ENCODE peak calls at places on chromosomes 3 and 15, in four cellular contexts. I is H1, J is K562, G is HepG2. W is an unnamed sample.

GRCh38 chr3:136021798-136022197 is 56.3 kb downstream of the PPP2R3A start:
- DNase-seq in I (no peak), J (no peak), G (no peak), W (no peak)

GRCh38 chr3:30400924-30401323 is 205.5 kb upstream of the TGFBR2 start:
- DNase-seq in I (no peak), J (no peak), G (peak), W (no peak)

GRCh38 chr3:174812172-174812862 is 46.8 kb upstream of the NAALADL2 start:
- DNase-seq in I (no peak), J (no peak), G (no peak), W (no peak)

GRCh38 chr3:189664311-189664710 is 33.1 kb downstream of the TP63 start:
- DNase-seq in I (no peak), J (no peak), G (no peak), W (no peak)

GRCh38 chr15:20340331-20340811 is 201.2 kb downstream of the GOLGA6L6 start:
- DNase-seq in I (no peak), J (peak), G (no peak), W (no peak)

GRCh38 chr3:190697901-190698300 is 164.6 kb downstream of the GMNC start:
- DNase-seq in I (no peak), J (no peak), G (no peak), W (no peak)

GRCh38 chr15:54273928-54274327 is 295.7 kb downstream of the UNC13C start:
- DNase-seq in I (no peak), J (no peak), G (no peak), W (peak)

GRCh38 chr3:13352621-13353131 is 67.4 kb downstream of the NUP210 start:
- DNase-seq in I (no peak), J (peak), G (no peak), W (no peak)

GRCh38 chr15:28091313-28091712 is 7.8 kb downstream of the OCA2 start:
- DNase-seq in I (no peak), J (no peak), G (no peak), W (no peak)

GRCh38 chr15:28094732-28095521 is 4.2 kb downstream of the OCA2 start:
- DNase-seq in I (peak), J (no peak), G (no peak), W (peak)

GRCh38 chr15:28096720-28097431 is 2.2 kb downstream of the OCA2 start:
- DNase-seq in I (peak), J (no peak), G (no peak), W (peak)

GRCh38 chr15:28096411-28096719 is 2.8 kb downstream of the OCA2 start:
- DNase-seq in I (no peak), J (no peak), G (no peak), W (no peak)

GRCh38 chr15:28093761-28094535 is 5.2 kb downstream of the OCA2 start:
- DNase-seq in I (no peak), J (no peak), G (no peak), W (peak)
- TF ChIP-seq CREB1 in I (no peak), J (no peak), G (no peak), W (no peak)

DNA sequence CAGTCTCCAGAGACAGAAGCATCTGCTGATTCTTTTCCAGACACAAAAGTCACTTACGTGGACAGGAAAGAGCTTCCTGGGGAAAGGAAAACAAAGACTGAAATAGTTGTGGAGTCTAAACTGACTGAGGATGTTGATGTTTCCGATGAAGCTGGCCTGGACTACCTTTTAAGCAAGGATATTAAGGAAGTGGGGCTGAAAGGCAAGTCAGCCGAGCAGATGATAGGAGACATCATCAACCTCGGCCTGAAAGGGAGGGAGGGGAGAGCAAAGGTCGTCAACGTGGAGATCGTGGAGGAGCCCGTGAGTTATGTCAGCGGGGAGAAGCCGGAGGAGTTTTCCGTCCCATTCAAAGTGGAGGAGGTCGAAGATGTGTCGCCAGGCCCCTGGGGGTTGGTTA is 25.4 kb downstream of the SYNM start:
- DNase-seq in I (no peak), J (no peak), G (no peak), W (no peak)
- TF ChIP-seq POLR2AphosphoS5 in I (no peak), J (no peak), G (no peak), W (no peak)

GRCh38 chr15:43735402-43735801 is 10.8 kb upstream of the PDIA3 start:
- DNase-seq in I (no peak), J (no peak), G (no peak), W (no peak)
- H3K4me3 ChIP-seq in I (no peak), J (no peak), G (no peak), W (no peak)

DNA sequence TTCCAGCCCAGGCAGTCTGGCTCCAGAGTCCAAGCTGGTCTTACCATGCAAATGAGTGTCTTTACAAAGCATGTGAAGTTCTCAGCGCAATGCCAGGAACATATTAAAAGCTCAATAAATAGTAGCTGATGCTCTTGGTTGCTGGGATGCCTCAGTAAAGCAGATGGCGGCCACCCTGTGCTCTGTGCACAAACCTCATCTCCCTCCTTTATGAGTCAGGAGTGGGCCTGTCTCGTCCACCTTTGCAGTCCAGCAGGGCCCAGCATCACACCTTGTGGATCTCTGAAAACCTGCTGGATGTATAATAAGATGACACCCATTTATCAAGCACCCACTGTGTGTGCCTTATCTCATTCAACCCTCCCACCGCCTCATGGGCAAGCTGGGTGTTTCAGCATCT is 42.7 kb downstream of the FAM174B start:
- DNase-seq in I (no peak), J (no peak), G (no peak), W (no peak)
- TF ChIP-seq CREB1 in I (no peak), J (no peak), G (no peak), W (no peak)

GRCh38 chr3:50254577-50255250 is 14.2 kb upstream of the SEMA3B start:
- DNase-seq in I (no peak), J (no peak), G (no peak), W (peak)
- TF ChIP-seq POLR2AphosphoS5 in I (no peak), J (no peak), G (no peak), W (no peak)

DNA sequence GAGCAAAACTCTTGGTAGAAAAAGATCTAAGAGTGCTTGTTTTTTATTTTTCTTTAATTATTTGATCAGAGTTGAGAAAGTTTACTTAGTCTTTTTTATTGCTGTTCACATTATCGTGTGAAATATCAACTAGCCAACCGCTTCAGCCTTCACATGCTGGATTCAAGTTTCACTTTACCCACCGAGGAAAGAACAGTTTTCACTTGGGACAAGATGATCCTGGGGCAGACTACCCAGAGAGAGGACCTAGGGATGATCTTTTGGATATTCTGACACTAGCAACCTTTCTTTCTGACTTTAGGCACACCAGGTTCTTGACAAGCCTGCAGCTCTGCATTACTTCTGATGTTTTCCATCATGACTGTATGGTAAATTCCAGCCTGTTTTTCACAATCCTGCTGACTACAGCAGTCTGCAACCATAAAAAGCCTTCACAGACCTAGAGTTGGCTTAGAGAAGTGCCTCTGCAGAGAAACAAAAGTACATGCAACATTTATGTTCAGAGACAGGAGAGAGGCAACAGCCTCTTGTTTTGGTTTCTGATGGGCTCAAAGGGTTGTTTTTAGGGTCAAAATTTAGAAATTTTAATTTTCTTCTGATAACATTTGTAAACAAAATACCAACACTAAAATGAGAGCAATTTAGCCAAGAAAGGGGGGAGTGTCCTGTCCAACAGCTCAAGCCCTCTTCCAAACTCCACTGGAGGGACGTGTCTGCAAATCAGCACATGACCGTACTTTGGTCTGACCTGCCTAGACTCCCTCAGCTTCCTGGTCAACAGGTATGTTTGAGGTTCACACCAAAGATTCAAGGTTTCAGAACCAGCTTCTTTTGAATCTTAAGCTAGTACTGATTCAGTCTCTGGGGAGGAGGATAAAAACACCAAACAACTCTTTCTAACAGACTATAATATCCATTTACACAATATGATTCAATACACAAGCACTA is 861 bp downstream of the ABI3BP start:
- DNase-seq in I (no peak), J (no peak), G (no peak), W (no peak)
- H3K4me3 ChIP-seq in I (no peak), J (no peak), G (no peak), W (no peak)

DNA sequence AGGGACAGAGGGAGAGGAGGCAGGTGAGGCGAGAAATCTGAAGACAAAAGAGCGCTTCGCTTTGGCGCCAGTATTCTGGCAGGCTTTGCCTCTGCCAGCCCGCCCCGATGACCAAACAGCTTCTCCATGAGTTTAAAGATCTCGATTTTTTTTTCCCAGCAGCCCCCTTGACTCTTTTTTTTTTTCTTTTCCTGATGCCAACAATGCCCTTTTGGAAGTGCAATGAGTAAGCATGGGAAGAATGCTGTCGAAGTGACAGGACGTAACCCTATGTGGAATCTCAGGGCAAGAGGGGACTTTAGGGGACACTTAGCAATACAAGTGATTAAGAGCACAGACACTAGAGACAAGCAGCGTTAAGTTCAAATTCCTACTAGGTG is 211.7 kb downstream of the FGF12 start:
- DNase-seq in I (no peak), J (no peak), G (no peak), W (no peak)
- TF ChIP-seq CREB1 in I (no peak), J (no peak), G (no peak), W (no peak)